ENCODE peak calls at places on chromosomes 7 and 10, in nine cellular contexts. D is heart right ventricle; S is substantia nigra; I is HepG2; F is neuronal stem cell; K is CD4-positive, alpha-beta T cell; V is caudate nucleus; C is fibroblast of lung; O is transverse colon. J is an unnamed sample.

GRCh38 chr7:7720193-7720592 is 1.8 kb upstream of the RPA3 start:
- DNase-seq in K (no peak), I (no peak), F (no peak), S (no peak), D (no peak), O (no peak), V (no peak), C (no peak), J (no peak)

GRCh38 chr7:20026762-20027161 is 190.4 kb downstream of the MACC1 start:
- DNase-seq in D (no peak), S (no peak), O (no peak), V (no peak), F (no peak), C (no peak), K (no peak), I (no peak), J (no peak)

GRCh38 chr10:79434816-79435215 is 10.6 kb downstream of the ZCCHC24 start:
- DNase-seq in O (no peak), D (no peak), S (no peak), K (no peak), F (no peak), I (no peak), C (peak; percentile 84), V (no peak), J (peak; percentile 68)

GRCh38 chr10:14200645-14201534 is 129.8 kb downstream of the FRMD4A start:
- DNase-seq in V (no peak), I (no peak), S (no peak), C (peak; percentile 42), F (no peak), O (peak; percentile 8), D (no peak), K (no peak), J (no peak)

GRCh38 chr10:102713814-102714620 is at the start of gene ARL3:
- DNase-seq in F (peak; percentile 98), K (peak; percentile 85), I (peak; percentile 95), O (peak; percentile 98), S (peak; percentile 87), C (peak; percentile 99), D (peak; percentile 96), V (peak; percentile 98), J (peak; percentile 97)

GRCh38 chr7:28207486-28208158 is 27.0 kb upstream of the JAZF1 start:
- DNase-seq in S (no peak), C (peak; percentile 68), F (no peak), O (no peak), V (no peak), D (no peak), K (no peak), I (no peak), J (no peak)

GRCh38 chr7:68619476-68619875 is 978.8 kb upstream of the AUTS2 start:
- DNase-seq in S (no peak), F (no peak), K (no peak), V (no peak), I (no peak), O (no peak), D (no peak), C (no peak), J (no peak)

GRCh38 chr7:43767311-43767710 is 8.8 kb downstream of the BLVRA start:
- DNase-seq in D (no peak), V (no peak), K (no peak), I (no peak), O (no peak), C (no peak), S (no peak), F (no peak), J (no peak)

GRCh38 chr10:77164616-77165311 is 472.8 kb downstream of the KCNMA1 start:
- DNase-seq in I (no peak), D (no peak), F (no peak), K (no peak), S (no peak), C (peak; percentile 76), O (no peak), V (no peak), J (peak; percentile 56)

GRCh38 chr7:95420996-95421846 is 13.6 kb downstream of the PON2 start:
- DNase-seq in K (no peak), S (no peak), C (peak; percentile 52), V (peak; percentile 31), I (no peak), F (no peak), O (no peak), D (no peak), J (peak; percentile 47)

GRCh38 chr10:128314691-128315090 is 188.5 kb upstream of the MKI67 start:
- DNase-seq in S (no peak), D (no peak), V (no peak), F (no peak), K (no peak), C (no peak), O (no peak), I (no peak), J (no peak)

GRCh38 chr7:40151504-40151903 is 16.7 kb downstream of the SUGCT start:
- DNase-seq in S (no peak), C (no peak), D (no peak), F (no peak), K (no peak), I (no peak), O (no peak), V (no peak), J (no peak)

GRCh38 chr7:100894860-100895700 is 608 bp downstream of the ACHE start:
- DNase-seq in S (no peak), I (no peak), D (no peak), K (peak; percentile 39), O (peak; percentile 62), F (peak; percentile 86), V (peak; percentile 16), C (no peak), J (no peak)

GRCh38 chr7:151844080-151844827 is 32.7 kb downstream of the PRKAG2 start:
- DNase-seq in F (no peak), V (no peak), I (peak; percentile 90), D (no peak), S (no peak), K (no peak), O (no peak), C (peak; percentile 75), J (peak; percentile 91)

GRCh38 chr7:45974540-45975360 is 53.7 kb upstream of the IGFBP3 start:
- DNase-seq in D (no peak), C (no peak), I (peak; percentile 31), V (no peak), S (no peak), K (no peak), F (no peak), O (no peak), J (no peak)

GRCh38 chr10:71285180-71285545 is 33.9 kb upstream of the SLC29A3 start:
- DNase-seq in K (no peak), C (peak; percentile 16), F (peak; percentile 61), I (peak; percentile 28), S (no peak), O (peak; percentile 39), D (no peak), V (peak; percentile 14), J (no peak)

GRCh38 chr7:57399251-57399940 is 50.6 kb upstream of the ZNF716 start:
- DNase-seq in O (no peak), D (no peak), I (no peak), V (no peak), S (no peak), K (no peak), C (no peak), F (no peak), J (no peak)

GRCh38 chr7:148367701-148368475 is 222.7 kb upstream of the C7orf33 start:
- DNase-seq in S (no peak), F (no peak), K (no peak), D (no peak), C (no peak), I (no peak), O (no peak), V (no peak), J (no peak)

GRCh38 chr10:22849077-22849810 is 78.6 kb upstream of the ARMC3 start:
- DNase-seq in O (peak; percentile 58), I (peak; percentile 66), D (peak; percentile 65), V (peak; percentile 89), C (peak; percentile 54), S (peak; percentile 51), F (no peak), K (no peak), J (peak; percentile 22)

GRCh38 chr10:28940158-28940888 is 263.0 kb downstream of the BAMBI start:
- DNase-seq in F (no peak), V (no peak), I (peak; percentile 91), S (no peak), D (no peak), O (no peak), K (no peak), C (no peak), J (no peak)

GRCh38 chr7:65233409-65234034 is 140.1 kb upstream of the ZNF92 start:
- DNase-seq in C (no peak), I (no peak), D (no peak), K (no peak), O (no peak), V (no peak), S (no peak), F (no peak), J (no peak)

GRCh38 chr7:2106506-2106905 is 126.2 kb downstream of the MAD1L1 start:
- DNase-seq in C (no peak), O (no peak), D (no peak), I (no peak), F (no peak), V (no peak), K (no peak), S (no peak), J (no peak)

DNA sequence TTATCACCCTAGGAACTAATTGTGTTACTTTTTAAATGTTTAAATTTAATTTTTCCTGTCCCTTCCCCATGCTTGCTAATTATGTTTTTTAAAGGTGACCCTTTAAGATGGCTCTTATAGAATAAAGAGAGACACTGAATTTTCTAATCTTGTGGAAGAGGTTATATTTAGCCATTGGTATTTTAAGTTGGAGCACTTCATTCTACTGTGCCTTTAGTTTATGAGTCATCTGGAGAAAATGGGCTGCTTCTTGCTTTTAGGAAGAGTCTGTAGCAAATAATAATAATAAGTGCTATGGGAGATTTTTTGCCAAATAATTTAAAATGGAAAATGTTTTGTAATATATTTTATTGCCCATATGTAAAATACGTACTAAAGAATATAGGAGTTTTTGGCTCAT is 139.7 kb downstream of the ADK start:
- DNase-seq in F (no peak), I (no peak), D (no peak), O (no peak), V (no peak), C (peak; percentile 83), K (no peak), S (no peak), J (no peak)
- H3K27ac ChIP-seq in F (no peak overlapping the region), I (no peak overlapping the region), D (peak overlapping the region; percentile 71), O (peak overlapping the region; percentile 23), V (no peak overlapping the region), C (peak overlapping the region; percentile 75), K (no peak overlapping the region), S (no peak overlapping the region), J (no peak overlapping the region)

GRCh38 chr10:50550291-50550839 is 73.4 kb downstream of the SGMS1 start:
- DNase-seq in S (no peak), C (peak; percentile 34), D (peak; percentile 45), V (no peak), F (no peak), K (no peak), I (no peak), O (no peak), J (no peak)
- H3K27ac ChIP-seq in S (no peak overlapping the region), C (no peak overlapping the region), D (no peak overlapping the region), V (no peak overlapping the region), F (no peak overlapping the region), K (no peak overlapping the region), I (no peak overlapping the region), O (no peak overlapping the region), J (no peak overlapping the region)

GRCh38 chr10:122485670-122486069 is 24.3 kb downstream of the HTRA1 start:
- DNase-seq in V (no peak), D (no peak), K (no peak), F (no peak), O (no peak), S (no peak), C (no peak), I (no peak), J (no peak)
- H3K27ac ChIP-seq in V (peak overlapping the region; percentile 86), D (no peak overlapping the region), K (no peak overlapping the region), F (no peak overlapping the region), O (peak overlapping the region; percentile 58), S (peak overlapping the region; percentile 88), C (no peak overlapping the region), I (no peak overlapping the region), J (no peak overlapping the region)

GRCh38 chr10:109902992-109903947 is 20.0 kb downstream of the XPNPEP1 start:
- DNase-seq in D (no peak), K (no peak), V (no peak), O (no peak), I (no peak), S (no peak), C (no peak), F (no peak), J (no peak)
- H3K27ac ChIP-seq in D (peak overlapping the region; percentile 62), K (no peak overlapping the region), V (no peak overlapping the region), O (peak overlapping the region; percentile 72), I (no peak overlapping the region), S (no peak overlapping the region), C (no peak overlapping the region), F (no peak overlapping the region), J (no peak overlapping the region)